ENCODE peak calls at places on chromosomes 6 and 20, in six cellular contexts. H, M, K, R, W and L are unnamed samples.

GRCh38 chr6:165587206-165587605 is 75.8 kb downstream of the PDE10A start:
- DNase-seq in H (no peak), M (no peak), K (no peak), R (no peak), W (no peak), L (no peak)

GRCh38 chr6:91812596-91813274 is 1225.9 kb upstream of the MAP3K7 start:
- DNase-seq in H (no peak), M (no peak), K (no peak), R (no peak), W (no peak), L (no peak)

GRCh38 chr20:46965477-46965876 is 70.8 kb downstream of the EYA2 start:
- DNase-seq in H (no peak), M (peak), K (no peak), R (peak), W (peak), L (no peak)

GRCh38 chr20:52744441-52744840 is 227.7 kb upstream of the TSHZ2 start:
- DNase-seq in H (no peak), M (no peak), K (no peak), R (no peak), W (no peak), L (no peak)

GRCh38 chr6:80622641-80623040 is 516.2 kb downstream of the BCKDHB start:
- DNase-seq in H (no peak), M (peak), K (no peak), R (no peak), W (no peak), L (no peak)

GRCh38 chr6:46789434-46790358 is 3.5 kb upstream of the MEP1A start:
- DNase-seq in H (no peak), M (no peak), K (no peak), R (no peak), W (no peak), L (no peak)

GRCh38 chr6:148846778-148847761 is 100.2 kb downstream of the UST start:
- DNase-seq in H (no peak), M (no peak), K (no peak), R (no peak), W (no peak), L (no peak)

GRCh38 chr20:47785900-47786762 is 850 bp upstream of the SULF2 start:
- DNase-seq in H (peak), M (peak), K (peak), R (peak), W (peak), L (peak)

GRCh38 chr6:113636357-113636824 is 220.8 kb upstream of the MARCKS start:
- DNase-seq in H (no peak), M (no peak), K (peak), R (no peak), W (no peak), L (no peak)

GRCh38 chr6:100300221-100300736 is 164.4 kb downstream of the SIM1 start:
- DNase-seq in H (no peak), M (no peak), K (peak), R (no peak), W (no peak), L (no peak)

GRCh38 chr6:107284805-107285204 is 169.5 kb upstream of the BEND3 start:
- DNase-seq in H (no peak), M (no peak), K (no peak), R (no peak), W (no peak), L (no peak)

GRCh38 chr20:8587810-8588209 is 455.7 kb downstream of the PLCB1 start:
- DNase-seq in H (no peak), M (no peak), K (no peak), R (no peak), W (no peak), L (no peak)

GRCh38 chr20:45173531-45173930 is 1.2 kb upstream of the PI3 start:
- DNase-seq in H (no peak), M (no peak), K (no peak), R (no peak), W (no peak), L (no peak)

GRCh38 chr20:31870703-31871601 is 518 bp downstream of the TTLL9 start:
- DNase-seq in H (no peak), M (peak), K (no peak), R (no peak), W (no peak), L (no peak)

GRCh38 chr6:112231609-112232060 is 22.7 kb downstream of the LAMA4 start:
- DNase-seq in H (no peak), M (no peak), K (no peak), R (peak), W (peak), L (no peak)

GRCh38 chr6:104705095-104705707 is 154.5 kb downstream of the HACE1 start:
- DNase-seq in H (no peak), M (no peak), K (peak), R (no peak), W (no peak), L (peak)

GRCh38 chr20:62605996-62606395 is 36.3 kb upstream of the SLCO4A1 start:
- DNase-seq in H (no peak), M (peak), K (no peak), R (no peak), W (no peak), L (no peak)